ENCODE peak calls at places on chromosomes 13 and 19, in six cellular contexts. V is A549, C is endothelial cell of umbilical vein, R is GM12878, J is HepG2, A is K562. I is an unnamed sample.

GRCh38 chr19:18657590-18658365 is 20.9 kb downstream of the KLHL26 start:
- DNase-seq in R (no peak), A (peak), C (no peak), J (no peak), V (no peak), I (peak)

GRCh38 chr13:76848596-76848995 is 37.6 kb downstream of the KCTD12 start:
- DNase-seq in C (no peak), A (no peak), R (no peak), V (no peak), J (no peak), I (peak)

GRCh38 chr19:49497047-49497789 is 984 bp downstream of the RPS11 start:
- DNase-seq in R (no peak), C (peak), V (peak), A (peak), J (no peak), I (peak)

GRCh38 chr19:10207026-10207425 is 12.3 kb upstream of the DNMT1 start:
- DNase-seq in C (no peak), V (no peak), R (no peak), J (no peak), A (no peak), I (peak)

GRCh38 chr19:1672038-1672768 is 19.8 kb upstream of the TCF3 start:
- DNase-seq in R (no peak), A (peak), J (no peak), V (peak), C (no peak), I (peak)

GRCh38 chr19:6359942-6360341 is 1.4 kb upstream of the CLPP start:
- DNase-seq in A (no peak), V (no peak), J (no peak), C (no peak), R (no peak), I (no peak)

GRCh38 chr13:85379991-85380390 is 419.2 kb downstream of the SLITRK6 start:
- DNase-seq in R (no peak), A (no peak), C (no peak), V (no peak), J (no peak), I (no peak)

GRCh38 chr13:33197551-33197971 is 88.0 kb downstream of the STARD13 start:
- DNase-seq in R (no peak), C (peak), J (no peak), V (no peak), A (no peak), I (no peak)

GRCh38 chr13:30727491-30728350 is 7.6 kb upstream of the ALOX5AP start:
- DNase-seq in V (no peak), A (no peak), R (no peak), J (no peak), C (no peak), I (no peak)

GRCh38 chr19:35641515-35642151 is at the start of gene ETV2:
- DNase-seq in J (no peak), R (no peak), C (peak), V (no peak), A (peak), I (peak)

GRCh38 chr13:85283408-85283807 is 515.8 kb downstream of the SLITRK6 start:
- DNase-seq in C (peak), J (no peak), V (no peak), R (no peak), A (no peak), I (no peak)

GRCh38 chr19:10270180-10270615 is 722 bp upstream of the ICAM1 start:
- DNase-seq in V (no peak), R (no peak), J (no peak), A (peak), C (no peak), I (peak)

GRCh38 chr13:52707375-52707774 is 32.2 kb downstream of the CNMD start:
- DNase-seq in J (no peak), V (no peak), A (no peak), R (no peak), C (no peak), I (no peak)

GRCh38 chr19:42207767-42208259 is 9.7 kb downstream of the DEDD2 start:
- DNase-seq in V (peak), C (peak), A (peak), J (no peak), R (no peak), I (peak)

GRCh38 chr13:37192986-37193385 is 87.5 kb upstream of the CSNK1A1L start:
- DNase-seq in V (no peak), J (no peak), A (no peak), C (no peak), R (no peak), I (no peak)
- TF ChIP-seq MYC in V (no peak), J (no peak), A (no peak), C (no peak), R (no peak), I (no peak)

GRCh38 chr13:60210510-60211065 is 46.9 kb upstream of the DIAPH3 start:
- DNase-seq in A (no peak), V (no peak), R (no peak), J (no peak), C (no peak), I (no peak)

GRCh38 chr13:60214213-60215079 is 50.7 kb upstream of the DIAPH3 start:
- DNase-seq in A (no peak), J (no peak), V (no peak), R (no peak), C (no peak), I (no peak)

GRCh38 chr13:60211548-60211947 is 47.8 kb upstream of the DIAPH3 start:
- DNase-seq in A (no peak), R (no peak), V (no peak), J (no peak), C (no peak), I (no peak)

GRCh38 chr13:60213236-60213746 is 49.6 kb upstream of the DIAPH3 start:
- DNase-seq in V (no peak), A (no peak), J (no peak), C (no peak), R (no peak), I (no peak)
- TF ChIP-seq POLR2A in V (no peak), A (no peak), J (no peak), C (no peak), R (no peak), I (no peak)

GRCh38 chr19:33438987-33439781 is 65.7 kb downstream of the CEBPG start:
- DNase-seq in V (no peak), C (no peak), A (peak), J (no peak), R (no peak), I (no peak)

GRCh38 chr19:33440241-33440640 is 66.7 kb downstream of the CEBPG start:
- DNase-seq in R (no peak), V (no peak), J (no peak), A (no peak), C (no peak), I (no peak)

GRCh38 chr19:33437351-33438015 is 64.0 kb downstream of the CEBPG start:
- DNase-seq in J (no peak), V (no peak), R (no peak), A (no peak), C (no peak), I (no peak)

GRCh38 chr19:33436360-33437345 is 63.1 kb downstream of the CEBPG start:
- DNase-seq in C (no peak), A (no peak), R (no peak), J (no peak), V (no peak), I (no peak)

DNA sequence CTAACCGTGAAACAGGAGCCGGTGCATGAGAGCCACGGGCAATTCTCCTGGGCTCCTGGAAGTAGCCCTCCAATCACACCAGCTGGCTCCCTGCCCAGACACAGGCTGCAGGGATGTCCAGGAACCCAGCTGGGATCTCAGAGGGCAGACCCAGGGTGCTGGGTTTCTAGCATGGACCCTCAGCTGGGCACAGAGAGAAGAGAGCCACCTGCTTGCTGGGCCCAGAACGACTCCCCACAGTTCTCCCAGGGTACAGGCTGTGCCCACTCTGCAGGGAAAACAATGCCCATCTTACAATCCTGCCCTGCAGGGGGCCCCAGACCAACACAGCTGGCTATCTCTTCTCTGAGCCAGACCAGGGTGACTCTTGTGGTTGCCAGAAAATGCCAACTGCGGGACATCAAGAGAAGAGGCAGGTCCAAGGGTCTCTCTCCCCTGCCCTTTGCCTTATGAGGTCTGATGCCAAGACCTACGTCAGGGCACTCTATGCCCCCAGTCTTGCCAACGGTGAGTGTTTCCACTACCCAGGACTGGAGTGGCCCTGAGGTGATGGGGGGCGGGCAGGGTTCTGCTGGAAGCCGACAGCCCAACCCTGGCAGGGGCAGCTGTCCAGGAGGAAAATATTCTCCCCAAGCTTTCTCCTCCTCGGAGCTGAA is 64.6 kb downstream of the CEBPG start:
- DNase-seq in V (peak), J (no peak), A (no peak), C (no peak), R (no peak), I (no peak)
- TF ChIP-seq MYC in V (no peak), J (no peak), A (no peak), C (no peak), R (no peak), I (no peak)

GRCh38 chr19:33904681-33905080 is 108.0 kb downstream of the KCTD15 start:
- DNase-seq in R (no peak), J (peak), V (no peak), A (no peak), C (peak), I (no peak)

GRCh38 chr19:33903489-33903850 is 106.8 kb downstream of the KCTD15 start:
- DNase-seq in R (no peak), V (no peak), A (no peak), J (no peak), C (no peak), I (no peak)

GRCh38 chr19:33905473-33905936 is 108.8 kb downstream of the KCTD15 start:
- DNase-seq in C (peak), V (no peak), A (no peak), J (no peak), R (no peak), I (no peak)

GRCh38 chr19:33906578-33907335 is 110.1 kb downstream of the KCTD15 start:
- DNase-seq in V (no peak), A (no peak), C (peak), J (peak), R (no peak), I (no peak)

GRCh38 chr19:33905937-33906577 is 109.4 kb downstream of the KCTD15 start:
- DNase-seq in R (no peak), V (peak), C (peak), J (no peak), A (peak), I (no peak)
- TF ChIP-seq POLR2A in R (no peak), V (no peak), C (no peak), J (no peak), A (no peak), I (no peak)

GRCh38 chr13:25977671-25978070 is 74.1 kb downstream of the SHISA2 start:
- DNase-seq in A (no peak), R (no peak), C (peak), V (no peak), J (no peak), I (no peak)

GRCh38 chr13:25982908-25983307 is 68.9 kb downstream of the SHISA2 start:
- DNase-seq in J (no peak), V (no peak), A (no peak), R (no peak), C (peak), I (no peak)

GRCh38 chr13:25978961-25979360 is 72.9 kb downstream of the SHISA2 start:
- DNase-seq in V (no peak), C (no peak), A (no peak), J (no peak), R (no peak), I (no peak)

GRCh38 chr13:25981060-25981459 is 70.8 kb downstream of the SHISA2 start:
- DNase-seq in C (no peak), V (no peak), J (no peak), A (no peak), R (no peak), I (no peak)

DNA sequence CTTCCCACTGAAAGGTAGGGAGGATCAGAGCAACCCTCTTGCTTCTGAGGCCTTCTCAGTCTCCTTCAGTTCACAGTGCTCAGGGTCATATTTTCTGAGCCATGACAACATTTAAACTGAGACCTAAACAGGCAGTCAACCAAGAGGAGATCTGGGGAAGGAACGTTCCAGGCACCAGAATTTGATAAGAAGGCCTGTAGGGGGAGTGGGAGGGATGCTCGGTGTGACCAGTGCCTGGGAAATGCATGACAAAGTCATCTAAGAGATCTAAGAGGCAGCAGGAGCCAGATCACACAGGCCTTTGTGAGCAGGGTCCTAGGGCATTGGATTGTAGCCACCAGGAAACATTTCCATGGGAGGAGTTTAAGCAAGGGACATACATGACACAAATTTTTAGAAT is 71.6 kb downstream of the SHISA2 start:
- DNase-seq in C (peak), J (peak), R (no peak), A (peak), V (no peak), I (peak)
- TF ChIP-seq MYC in C (no peak), J (no peak), R (no peak), A (no peak), V (no peak), I (no peak)

GRCh38 chr13:49110122-49110831 is 109.9 kb upstream of the MLNR start:
- DNase-seq in C (peak), R (peak), J (peak), A (peak), V (peak), I (peak)
- TF ChIP-seq POLR2A in C (peak), R (no peak), J (peak), A (peak), V (no peak), I (peak)

DNA sequence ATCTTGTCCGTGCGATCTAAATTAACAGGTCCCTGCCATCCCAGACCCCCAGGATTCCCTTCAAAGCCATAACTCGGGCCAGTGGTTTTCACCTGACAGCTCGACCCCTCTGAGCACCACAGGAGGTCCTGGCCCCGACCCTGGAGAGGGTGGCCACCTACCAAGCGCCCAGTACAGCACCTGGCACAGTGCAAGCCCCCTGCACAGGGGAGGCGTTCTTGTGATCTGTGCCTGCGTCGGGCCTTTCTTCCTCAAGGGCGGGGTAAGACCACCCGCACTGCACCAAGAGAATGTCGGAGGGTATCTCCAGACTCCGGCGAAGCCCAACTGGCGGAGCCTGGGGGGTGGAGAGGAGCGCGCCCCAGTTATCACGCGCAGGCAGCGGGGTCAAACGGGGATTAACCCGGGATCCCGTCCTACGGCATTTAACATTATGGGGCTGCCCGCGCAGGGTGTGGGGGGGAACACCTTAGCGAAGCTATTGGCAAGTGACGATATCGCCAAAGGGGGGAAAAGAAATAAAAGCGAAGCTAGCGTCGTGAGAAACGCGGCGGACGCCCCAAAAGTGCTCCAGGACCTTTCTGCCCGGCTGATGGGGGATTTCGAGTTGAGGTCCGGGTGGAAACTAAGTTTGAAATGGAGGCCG is 1.3 kb upstream of the HNRNPL start:
- DNase-seq in A (peak), V (no peak), R (no peak), J (no peak), C (peak), I (no peak)
- TF ChIP-seq MYC in A (no peak), V (no peak), R (no peak), J (no peak), C (no peak), I (no peak)

GRCh38 chr19:11763611-11764010 is 3.2 kb upstream of the ZNF441 start:
- DNase-seq in J (no peak), V (no peak), A (no peak), C (no peak), R (no peak), I (no peak)

GRCh38 chr19:11763117-11763516 is 3.7 kb upstream of the ZNF441 start:
- DNase-seq in R (no peak), J (no peak), C (no peak), V (no peak), A (no peak), I (no peak)

GRCh38 chr19:11767633-11768133 is 883 bp downstream of the ZNF441 start:
- DNase-seq in A (peak), C (peak), R (peak), J (peak), V (no peak), I (peak)

GRCh38 chr19:11769995-11770394 is 3.2 kb downstream of the ZNF441 start:
- DNase-seq in J (no peak), V (no peak), R (no peak), C (no peak), A (no peak), I (peak)

DNA sequence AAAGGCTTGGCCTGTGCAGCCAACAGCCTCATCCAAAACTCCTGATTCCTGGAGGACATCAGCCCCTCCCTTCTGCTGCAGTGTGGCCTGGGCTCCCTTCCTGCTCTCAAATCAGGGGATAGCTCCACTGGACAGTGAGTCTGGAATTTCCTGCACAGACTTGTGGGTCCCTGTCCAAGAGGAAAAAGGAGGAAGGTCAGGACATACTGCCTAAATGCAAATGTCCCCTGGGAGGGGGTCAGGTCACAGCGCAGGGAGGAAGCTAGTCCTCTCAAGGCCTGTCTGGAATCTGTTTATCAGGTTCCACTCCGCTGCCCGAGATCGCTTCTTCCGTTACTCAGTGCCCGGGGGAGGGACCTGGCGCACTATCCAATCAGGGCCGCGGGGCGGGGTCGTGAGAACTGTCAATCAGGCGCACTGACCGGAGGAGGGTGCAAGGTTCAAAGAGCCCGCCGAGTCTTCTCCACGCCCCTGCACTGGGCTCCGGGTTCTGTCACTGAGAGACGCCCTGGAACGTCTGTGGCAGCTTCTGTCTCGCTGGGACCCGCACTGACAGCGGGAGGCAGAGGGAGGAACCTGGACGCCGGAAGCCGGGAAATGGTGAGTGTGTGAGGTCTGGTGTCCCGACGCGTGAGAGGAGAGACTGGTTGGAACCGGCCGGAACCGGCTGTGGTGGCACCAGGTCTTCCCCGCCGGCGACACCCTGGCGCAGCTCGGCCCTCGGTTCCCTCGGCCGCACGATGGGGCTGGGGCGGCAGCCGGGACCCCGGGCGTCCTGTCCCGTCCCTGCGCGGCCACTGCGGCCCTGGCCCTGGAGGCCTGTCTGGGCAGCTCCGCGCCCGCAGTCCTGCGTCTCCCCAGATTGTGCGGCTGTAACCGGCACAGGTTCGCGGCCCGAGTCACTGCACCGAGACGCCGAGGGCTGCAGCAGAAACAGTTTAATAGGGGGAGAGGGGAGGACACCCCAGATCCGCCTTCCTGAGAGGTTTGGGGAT is at the start of gene ZNF441:
- DNase-seq in R (peak), V (no peak), J (peak), C (peak), A (peak), I (peak)
- TF ChIP-seq POLR2A in R (peak), V (no peak), J (peak), C (peak), A (peak), I (peak)

DNA sequence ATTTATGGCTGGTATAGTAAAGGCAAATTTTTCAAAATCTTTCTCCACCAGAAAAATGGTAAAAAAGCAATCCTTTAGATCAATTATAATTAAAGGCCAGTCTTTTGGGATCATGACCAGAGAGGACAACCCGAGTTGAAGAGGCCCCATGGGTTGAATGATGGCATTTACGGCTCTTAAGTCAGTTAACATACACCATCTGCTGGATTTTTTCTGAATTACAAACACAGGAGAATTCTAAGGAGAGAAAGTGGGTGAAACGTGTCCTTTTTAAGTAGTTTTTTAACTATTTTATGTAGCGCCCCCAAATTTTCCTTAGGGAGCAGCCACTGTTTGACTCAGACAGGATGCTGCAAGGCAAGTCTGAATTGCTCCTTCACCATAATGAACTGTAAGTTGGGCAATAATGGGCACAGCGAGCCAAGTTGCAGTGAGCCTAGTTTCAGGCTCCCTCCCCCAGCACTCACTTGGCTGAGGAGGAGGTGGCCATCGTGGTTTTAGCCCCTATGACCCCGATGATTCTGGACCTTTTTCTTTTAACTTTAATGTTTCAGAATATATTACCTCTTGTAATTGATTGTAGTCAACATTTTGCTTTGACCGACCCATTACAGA is 13.6 kb upstream of the ZNF611 start:
- DNase-seq in R (peak), J (peak), C (peak), V (no peak), A (no peak), I (peak)
- TF ChIP-seq MYC in R (no peak), J (no peak), C (no peak), V (no peak), A (no peak), I (no peak)